ENCODE peak calls at places on chromosome 15, in six cellular contexts. T is mucosa of gallbladder; K is SIG-M5; G is neural progenitor cell; V is transverse colon; Y is stimulated activated CD4-positive, alpha-beta T cell treated with anti-CD3 and anti-CD28 coated beads, Interleukin-4, amount 100 ng/mL, for 24 hours. B is an unnamed sample.

GRCh38 chr15:90322531-90322930 is 29.6 kb upstream of the ZNF774 start:
- DNase-seq in T (no peak), K (no peak), G (peak), V (no peak), Y (no peak), B (no peak)

GRCh38 chr15:37764733-37765191 is 169.7 kb upstream of the TMCO5A start:
- DNase-seq in T (peak), K (no peak), G (peak), V (peak), Y (peak), B (peak)

GRCh38 chr15:79218588-79219200 is 63.8 kb upstream of the ANKRD34C start:
- DNase-seq in T (no peak), K (no peak), G (no peak), V (no peak), Y (no peak), B (peak)

GRCh38 chr15:40379853-40380252 is 2.7 kb upstream of the KNSTRN start:
- DNase-seq in T (peak), K (no peak), G (no peak), V (peak), Y (no peak), B (no peak)

GRCh38 chr15:52340093-52340492 is 44.5 kb upstream of the MYO5C start:
- DNase-seq in T (no peak), K (no peak), G (no peak), V (no peak), Y (no peak), B (no peak)

GRCh38 chr15:92268900-92269299 is 124.8 kb upstream of the ST8SIA2 start:
- DNase-seq in T (no peak), K (no peak), G (no peak), V (no peak), Y (no peak), B (no peak)

GRCh38 chr15:40292246-40292645 is 9.4 kb upstream of the ANKRD63 start:
- DNase-seq in T (no peak), K (no peak), G (no peak), V (no peak), Y (no peak), B (no peak)

GRCh38 chr15:87961851-87962816 is 294.4 kb downstream of the NTRK3 start:
- DNase-seq in T (no peak), K (no peak), G (no peak), V (no peak), Y (no peak), B (no peak)

GRCh38 chr15:70789213-70789612 is 25.9 kb upstream of the UACA start:
- DNase-seq in T (no peak), K (no peak), G (no peak), V (peak), Y (no peak), B (peak)

GRCh38 chr15:33107950-33108349 is 86.6 kb downstream of the FMN1 start:
- DNase-seq in T (no peak), K (no peak), G (no peak), V (no peak), Y (no peak), B (no peak)

GRCh38 chr15:74616020-74616939 is 644 bp downstream of the CLK3 start:
- DNase-seq in T (peak), K (no peak), G (peak), V (peak), Y (peak), B (peak)

GRCh38 chr15:98649996-98650870 is 1.9 kb downstream of the IGF1R start:
- DNase-seq in T (peak), K (no peak), G (peak), V (peak), Y (peak), B (peak)

GRCh38 chr15:58398643-58399042 is 33.1 kb upstream of the LIPC start:
- DNase-seq in T (no peak), K (no peak), G (no peak), V (no peak), Y (no peak), B (no peak)

GRCh38 chr15:90667063-90667754 is 49.9 kb upstream of the BLM start:
- DNase-seq in T (no peak), K (no peak), G (no peak), V (no peak), Y (no peak), B (no peak)

GRCh38 chr15:75054172-75054897 is 30.9 kb downstream of the PPCDC start:
- DNase-seq in T (no peak), K (no peak), G (no peak), V (no peak), Y (no peak), B (peak)

GRCh38 chr15:47736123-47736786 is 18.9 kb downstream of the SEMA6D start:
- DNase-seq in T (no peak), K (no peak), G (no peak), V (no peak), Y (no peak), B (no peak)

GRCh38 chr15:52143862-52144261 is 31.3 kb upstream of the BCL2L10 start:
- DNase-seq in T (no peak), K (no peak), G (no peak), V (no peak), Y (no peak), B (no peak)

GRCh38 chr15:59587085-59587826 is 24.3 kb upstream of the GCNT3 start:
- DNase-seq in T (no peak), K (no peak), G (no peak), V (no peak), Y (no peak), B (no peak)

GRCh38 chr15:48028712-48029111 is 92.1 kb upstream of the SLC24A5 start:
- DNase-seq in T (no peak), K (no peak), G (no peak), V (no peak), Y (no peak), B (no peak)

GRCh38 chr15:21261396-21261964 is 178.8 kb downstream of the POTEB3 start:
- DNase-seq in T (no peak), K (no peak), G (no peak), V (no peak), Y (no peak), B (no peak)

GRCh38 chr15:70154440-70155347 is 57.0 kb upstream of the TLE3 start:
- DNase-seq in T (peak), K (no peak), G (peak), V (no peak), Y (no peak), B (peak)

GRCh38 chr15:63414474-63415201 is 33.0 kb upstream of the CA12 start:
- DNase-seq in T (no peak), K (no peak), G (no peak), V (no peak), Y (no peak), B (no peak)

GRCh38 chr15:101056366-101057334 is 137.5 kb downstream of the LRRK1 start:
- DNase-seq in T (no peak), K (no peak), G (no peak), V (no peak), Y (no peak), B (no peak)

GRCh38 chr15:39976291-39977274 is 42.7 kb downstream of the EIF2AK4 start:
- DNase-seq in T (peak), K (no peak), G (peak), V (peak), Y (no peak), B (no peak)

GRCh38 chr15:61103026-61103425 is 126.1 kb downstream of the RORA start:
- DNase-seq in T (no peak), K (no peak), G (no peak), V (no peak), Y (no peak), B (no peak)

GRCh38 chr15:82904574-82904973 is 47.9 kb downstream of the HOMER2 start:
- DNase-seq in T (no peak), K (no peak), G (no peak), V (no peak), Y (no peak), B (no peak)

GRCh38 chr15:55194246-55194645 is 2.5 kb downstream of the RSL24D1 start:
- DNase-seq in T (no peak), K (no peak), G (no peak), V (no peak), Y (no peak), B (peak)

GRCh38 chr15:67853454-67853853 is 13.6 kb upstream of the RNU6-1 start:
- DNase-seq in T (no peak), K (no peak), G (no peak), V (no peak), Y (no peak), B (no peak)

GRCh38 chr15:55993804-55994539 is 560 bp upstream of the NEDD4 start:
- DNase-seq in T (no peak), K (no peak), G (peak), V (no peak), Y (no peak), B (peak)

GRCh38 chr15:56640127-56640526 is 93.2 kb downstream of the ZNF280D start:
- DNase-seq in T (no peak), K (no peak), G (peak), V (no peak), Y (no peak), B (no peak)

GRCh38 chr15:99616129-99616528 is 50.3 kb downstream of the MEF2A start:
- DNase-seq in T (no peak), K (no peak), G (no peak), V (no peak), Y (no peak), B (no peak)

B was measured in OCI-M1.